ENCODE peak calls at places on chromosomes 7 and 10, in nine cellular contexts. O is body of pancreas, T is fibroblast of lung, Q is heart left ventricle, P is HFFc6, V is GM12865, C is glutamatergic neuron, J is heart right ventricle, G is GM20000. S is an unnamed sample.

GRCh38 chr10:45403151-45403550 is 29.1 kb downstream of the ALOX5 start:
- DNase-seq in O (no peak), T (peak), Q (no peak), P (no peak), V (no peak), C (no peak), J (no peak), G (no peak), S (no peak)

GRCh38 chr10:85961479-85962067 is 405.0 kb downstream of the GRID1 start:
- DNase-seq in O (no peak), T (no peak), Q (no peak), P (no peak), V (no peak), C (no peak), J (no peak), G (no peak), S (no peak)

GRCh38 chr10:123635131-123635530 is 31.0 kb upstream of the GPR26 start:
- DNase-seq in O (no peak), T (no peak), Q (no peak), P (no peak), V (no peak), C (no peak), J (no peak), G (no peak), S (no peak)

GRCh38 chr10:77191324-77192049 is 446.1 kb downstream of the KCNMA1 start:
- DNase-seq in O (no peak), T (no peak), Q (no peak), P (no peak), V (no peak), C (no peak), J (no peak), G (no peak), S (no peak)

GRCh38 chr10:119412831-119413737 is 129.4 kb downstream of the RGS10 start:
- DNase-seq in O (no peak), T (peak), Q (no peak), P (peak), V (no peak), C (no peak), J (no peak), G (no peak), S (no peak)

GRCh38 chr10:82278401-82279182 is 403.6 kb downstream of the NRG3 start:
- DNase-seq in O (no peak), T (no peak), Q (no peak), P (no peak), V (peak), C (no peak), J (no peak), G (peak), S (no peak)

GRCh38 chr10:99318475-99318874 is 10.7 kb upstream of the CNNM1 start:
- DNase-seq in O (no peak), T (no peak), Q (no peak), P (no peak), V (no peak), C (no peak), J (no peak), G (no peak), S (no peak)

GRCh38 chr10:16948335-16948734 is 131.1 kb upstream of the RSU1 start:
- DNase-seq in O (no peak), T (no peak), Q (no peak), P (no peak), V (no peak), C (no peak), J (no peak), G (no peak), S (no peak)

GRCh38 chr10:37681617-37681999 is 175.8 kb downstream of the ZNF248 start:
- DNase-seq in O (no peak), T (no peak), Q (no peak), P (no peak), V (no peak), C (no peak), J (no peak), G (no peak), S (no peak)

GRCh38 chr10:93062499-93063216 is 2.1 kb downstream of the CYP26C1 start:
- DNase-seq in O (no peak), T (no peak), Q (no peak), P (no peak), V (peak), C (peak), J (peak), G (peak), S (no peak)

GRCh38 chr10:6151087-6151977 is 51.4 kb upstream of the PFKFB3 start:
- DNase-seq in O (peak), T (peak), Q (peak), P (peak), V (peak), C (peak), J (peak), G (peak), S (no peak)

GRCh38 chr7:43612599-43613589 is 30.0 kb downstream of the STK17A start:
- DNase-seq in O (no peak), T (peak), Q (no peak), P (peak), V (peak), C (no peak), J (no peak), G (peak), S (no peak)

GRCh38 chr7:41694490-41694889 is 8.4 kb downstream of the INHBA start:
- DNase-seq in O (no peak), T (no peak), Q (no peak), P (no peak), V (no peak), C (no peak), J (no peak), G (no peak), S (no peak)

GRCh38 chr7:157938211-157938610 is 601.4 kb downstream of the DNAJB6 start:
- DNase-seq in O (no peak), T (no peak), Q (no peak), P (no peak), V (no peak), C (no peak), J (no peak), G (no peak), S (no peak)

GRCh38 chr10:100655760-100656421 is 89.5 kb upstream of the PAX2 start:
- DNase-seq in O (no peak), T (no peak), Q (no peak), P (no peak), V (no peak), C (no peak), J (no peak), G (no peak), S (no peak)

GRCh38 chr7:40680657-40681056 is 545.9 kb downstream of the SUGCT start:
- DNase-seq in O (no peak), T (no peak), Q (no peak), P (no peak), V (no peak), C (no peak), J (no peak), G (peak), S (no peak)

GRCh38 chr7:22667562-22668239 is 59.3 kb upstream of the IL6 start:
- DNase-seq in O (no peak), T (peak), Q (no peak), P (peak), V (no peak), C (no peak), J (no peak), G (no peak), S (no peak)

GRCh38 chr10:128418819-128419218 is 292.6 kb upstream of the MKI67 start:
- DNase-seq in O (no peak), T (no peak), Q (no peak), P (no peak), V (no peak), C (no peak), J (no peak), G (no peak), S (no peak)

GRCh38 chr10:1036341-1036791 is 10.7 kb upstream of the IDI2 start:
- DNase-seq in O (no peak), T (peak), Q (no peak), P (peak), V (peak), C (no peak), J (no peak), G (peak), S (no peak)

GRCh38 chr7:144821069-144821468 is 14.8 kb downstream of the TPK1 start:
- DNase-seq in O (no peak), T (no peak), Q (no peak), P (no peak), V (peak), C (no peak), J (no peak), G (peak), S (no peak)

GRCh38 chr7:56078196-56078595 is 14.1 kb downstream of the SUMF2 start:
- DNase-seq in O (no peak), T (no peak), Q (no peak), P (no peak), V (no peak), C (no peak), J (no peak), G (no peak), S (no peak)

GRCh38 chr10:77675347-77675746 is 37.7 kb upstream of the KCNMA1 start:
- DNase-seq in O (no peak), T (no peak), Q (no peak), P (no peak), V (peak), C (no peak), J (no peak), G (no peak), S (no peak)

GRCh38 chr7:158494162-158494586 is 93.4 kb downstream of the PTPRN2 start:
- DNase-seq in O (peak), T (no peak), Q (no peak), P (no peak), V (no peak), C (no peak), J (no peak), G (peak), S (no peak)

GRCh38 chr7:27689045-27689877 is 26.6 kb upstream of the HIBADH start:
- DNase-seq in O (peak), T (no peak), Q (no peak), P (peak), V (peak), C (no peak), J (no peak), G (peak), S (no peak)

GRCh38 chr10:129962558-129963075 is 1.5 kb downstream of the EBF3 start:
- DNase-seq in O (no peak), T (no peak), Q (no peak), P (no peak), V (no peak), C (no peak), J (no peak), G (no peak), S (no peak)

GRCh38 chr7:35380739-35381224 is 126.9 kb upstream of the TBX20 start:
- DNase-seq in O (no peak), T (no peak), Q (no peak), P (no peak), V (no peak), C (no peak), J (no peak), G (no peak), S (no peak)

GRCh38 chr10:132335189-132336063 is 3.4 kb downstream of the LRRC27 start:
- DNase-seq in O (no peak), T (no peak), Q (no peak), P (no peak), V (peak), C (no peak), J (no peak), G (peak), S (no peak)

GRCh38 chr7:148135997-148136396 is 454.6 kb upstream of the C7orf33 start:
- DNase-seq in O (no peak), T (no peak), Q (no peak), P (no peak), V (no peak), C (no peak), J (no peak), G (no peak), S (no peak)

GRCh38 chr7:157978766-157979165 is 608.9 kb downstream of the PTPRN2 start:
- DNase-seq in O (no peak), T (no peak), Q (no peak), P (no peak), V (no peak), C (no peak), J (no peak), G (no peak), S (no peak)

GRCh38 chr10:118698421-118698820 is 56.3 kb downstream of the CACUL1 start:
- DNase-seq in O (peak), T (peak), Q (no peak), P (peak), V (peak), C (no peak), J (no peak), G (peak), S (no peak)

DNA sequence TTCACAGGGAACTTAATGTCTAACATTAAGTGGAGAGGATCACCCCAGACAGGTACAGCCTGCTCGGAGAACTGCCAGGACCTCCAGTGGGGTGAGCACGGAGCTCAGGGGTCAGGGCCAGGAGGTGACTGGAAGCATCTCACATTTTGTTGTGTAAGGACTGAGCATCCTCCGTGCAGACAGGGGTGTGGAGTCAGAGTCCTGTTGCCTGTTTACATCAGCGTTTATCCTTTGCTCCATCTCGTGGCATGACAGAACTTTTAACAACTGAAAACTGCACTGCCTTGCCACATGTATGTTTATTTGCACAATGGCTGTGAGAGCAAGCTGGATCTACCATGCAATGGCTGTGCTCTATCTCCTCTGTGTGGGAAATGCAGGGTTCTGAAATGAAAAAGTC is 175.4 kb upstream of the AKR1E2 start:
- DNase-seq in O (no peak), T (no peak), Q (no peak), P (peak), V (no peak), C (no peak), J (no peak), G (no peak), S (no peak)
- TF ChIP-seq CTCF in O (no peak), T (peak), Q (no peak), P (peak), V (no peak), C (no peak), J (no peak), G (no peak), S (no peak)

DNA sequence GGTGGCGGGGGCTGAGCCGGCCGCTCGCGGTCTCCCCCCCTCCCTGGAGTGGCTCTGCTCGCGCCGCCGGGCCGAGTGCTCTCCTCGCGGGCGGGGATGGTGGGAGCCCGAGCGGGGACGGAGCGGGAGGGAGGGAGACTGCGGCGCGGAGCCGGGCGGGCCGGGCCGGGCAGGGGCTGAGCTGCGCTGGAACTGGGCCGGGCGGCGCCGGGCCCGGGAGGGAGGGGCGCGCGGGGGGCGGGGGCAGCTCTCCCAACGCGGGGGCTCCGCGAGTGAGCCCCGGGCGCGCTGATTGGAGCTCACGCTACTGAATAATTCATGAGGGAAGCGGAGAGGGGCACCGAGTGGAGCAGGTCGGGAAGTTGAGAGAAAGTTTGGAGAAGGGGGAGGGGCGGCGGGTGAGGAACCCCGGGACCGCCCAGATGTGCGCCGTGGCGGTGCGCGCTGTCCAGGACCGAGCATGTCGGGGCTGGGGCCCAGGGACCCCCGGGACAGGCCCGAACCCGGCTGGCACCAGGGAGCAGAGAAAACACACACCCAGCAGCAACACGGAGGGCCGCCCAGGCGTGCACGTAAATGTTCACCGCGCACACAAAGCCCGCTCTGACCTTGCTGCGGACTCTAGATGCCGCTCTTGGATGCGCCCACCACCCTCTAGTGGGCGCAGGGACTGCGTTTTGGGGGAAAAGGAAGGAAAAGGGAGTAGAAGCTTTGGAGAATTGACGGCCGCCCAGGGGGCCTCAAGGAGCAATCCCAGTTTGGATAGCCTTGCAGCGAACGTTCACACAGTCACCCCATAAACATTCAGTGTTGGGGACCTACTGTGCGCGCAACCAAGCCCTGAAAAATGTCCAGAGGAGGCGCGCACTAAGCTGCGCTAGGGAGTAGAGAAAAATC is at the start of gene EPHB4:
- DNase-seq in O (peak), T (peak), Q (peak), P (peak), V (no peak), C (peak), J (peak), G (peak), S (peak)
- TF ChIP-seq CTCF in O (peak), T (peak), Q (peak), P (peak), V (no peak), C (no peak), J (peak), G (no peak), S (peak)

GRCh38 chr10:34081948-34082347 is 733.1 kb downstream of the PARD3 start:
- DNase-seq in O (no peak), T (no peak), Q (no peak), P (no peak), V (no peak), C (no peak), J (no peak), G (no peak), S (no peak)
- TF ChIP-seq CTCF in O (no peak), T (no peak), Q (no peak), P (peak), V (no peak), C (no peak), J (no peak), G (no peak), S (no peak)

DNA sequence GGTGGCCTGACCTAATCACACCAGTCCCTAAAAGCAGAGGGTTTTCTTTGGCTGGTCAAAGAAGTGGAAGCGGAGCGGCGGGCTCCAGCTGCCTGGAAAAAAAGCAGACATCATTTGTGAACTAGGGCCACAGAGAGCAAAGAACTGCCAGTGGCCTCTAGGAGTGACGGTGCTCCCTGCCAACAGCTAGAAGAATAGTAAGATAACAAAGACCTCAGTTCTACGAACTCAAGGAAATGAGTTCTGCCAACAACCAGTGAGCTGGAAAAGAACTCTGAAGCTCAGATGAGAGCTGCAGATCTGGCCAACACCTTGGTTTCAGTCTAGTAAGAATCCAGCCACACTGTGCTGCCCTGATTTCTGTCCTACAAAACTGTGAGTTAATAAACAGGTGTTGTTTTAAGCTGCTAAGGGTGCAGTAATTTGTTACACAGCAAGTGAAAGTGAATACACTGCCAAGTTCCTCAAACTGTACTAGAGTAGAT is 178.0 kb downstream of the SRPK2 start:
- DNase-seq in O (peak), T (peak), Q (no peak), P (no peak), V (peak), C (no peak), J (peak), G (peak), S (no peak)
- TF ChIP-seq CTCF in O (no peak), T (no peak), Q (no peak), P (no peak), V (no peak), C (no peak), J (no peak), G (no peak), S (no peak)

GRCh38 chr10:7409045-7409731 is 1.6 kb downstream of the SFMBT2 start:
- DNase-seq in O (peak), T (peak), Q (peak), P (no peak), V (peak), C (peak), J (peak), G (peak), S (no peak)
- TF ChIP-seq CTCF in O (no peak), T (no peak), Q (no peak), P (no peak), V (no peak), C (no peak), J (no peak), G (no peak), S (no peak)

GRCh38 chr10:13847201-13847631 is 260.5 kb downstream of the PRPF18 start:
- DNase-seq in O (no peak), T (no peak), Q (no peak), P (no peak), V (no peak), C (no peak), J (no peak), G (no peak), S (no peak)
- TF ChIP-seq CTCF in O (no peak), T (no peak), Q (no peak), P (no peak), V (no peak), C (no peak), J (no peak), G (no peak), S (no peak)

GRCh38 chr7:76318488-76319353 is 16.2 kb downstream of the HSPB1 start:
- DNase-seq in O (peak), T (peak), Q (peak), P (peak), V (peak), C (peak), J (peak), G (peak), S (peak)

GRCh38 chr7:76314042-76314721 is 11.7 kb downstream of the HSPB1 start:
- DNase-seq in O (peak), T (peak), Q (peak), P (peak), V (peak), C (peak), J (peak), G (peak), S (peak)

GRCh38 chr7:76317782-76318487 is 15.5 kb downstream of the HSPB1 start:
- DNase-seq in O (peak), T (peak), Q (peak), P (peak), V (peak), C (peak), J (peak), G (peak), S (peak)

GRCh38 chr7:76316984-76317781 is 14.7 kb downstream of the HSPB1 start:
- DNase-seq in O (peak), T (no peak), Q (peak), P (no peak), V (no peak), C (no peak), J (no peak), G (no peak), S (no peak)

DNA sequence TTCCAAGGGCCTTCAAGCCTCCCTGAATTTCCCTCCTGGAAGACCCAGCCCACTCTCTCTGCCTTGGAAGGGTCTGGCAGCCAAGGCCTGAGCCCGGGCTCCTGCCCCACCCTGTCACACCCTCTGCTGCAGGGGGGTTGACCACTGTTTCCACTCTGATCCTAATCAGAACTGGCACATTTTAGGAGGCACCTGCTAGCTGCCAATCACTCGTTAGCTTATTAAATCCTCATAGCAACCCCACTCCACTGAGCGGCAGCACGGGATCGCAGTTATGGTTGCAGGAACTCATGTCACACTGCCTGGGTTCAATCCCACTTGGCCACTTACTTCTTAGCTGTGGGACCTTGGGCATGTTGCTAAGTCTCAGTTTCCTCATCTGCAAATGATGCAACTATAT is 12.9 kb downstream of the HSPB1 start:
- DNase-seq in O (no peak), T (no peak), Q (peak), P (no peak), V (no peak), C (no peak), J (no peak), G (no peak), S (no peak)
- TF ChIP-seq CTCF in O (no peak), T (no peak), Q (no peak), P (no peak), V (no peak), C (no peak), J (no peak), G (no peak), S (peak)

DNA sequence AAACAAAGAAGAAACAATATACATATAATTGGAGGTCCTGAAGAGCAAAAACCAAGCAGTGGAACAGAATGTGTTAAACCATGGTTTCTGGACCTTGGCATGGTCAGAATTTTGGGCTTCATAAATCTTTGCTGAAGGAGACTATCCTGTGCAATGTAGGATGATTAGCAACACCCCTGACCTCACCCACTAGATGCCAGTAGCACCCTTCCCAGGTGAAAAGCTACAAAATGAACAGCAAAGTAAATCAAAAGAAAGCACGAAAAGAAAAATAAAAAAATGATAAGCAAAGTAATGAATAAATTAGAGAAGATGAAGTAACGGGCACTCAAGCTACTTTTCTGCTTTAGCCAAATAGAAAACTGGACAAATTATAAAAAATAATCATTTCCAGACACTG is 19.2 kb upstream of the ZPBP start:
- DNase-seq in O (no peak), T (no peak), Q (no peak), P (no peak), V (no peak), C (no peak), J (no peak), G (no peak), S (no peak)
- TF ChIP-seq CTCF in O (no peak), T (no peak), Q (no peak), P (no peak), V (no peak), C (no peak), J (no peak), G (no peak), S (no peak)

S was measured in D721Med.